ENCODE peak calls at places on chromosomes 12 and 14, in four cellular contexts. Y is GM23338, K is IMR-90, I is cardiac muscle cell. L is an unnamed sample.

GRCh38 chr12:62865090-62865489 is 69.9 kb downstream of the PPM1H start:
- DNase-seq in Y (no peak), I (no peak), K (no peak), L (no peak)

GRCh38 chr14:75711134-75711795 is 50.2 kb downstream of the TTLL5 start:
- DNase-seq in Y (peak; percentile 61), K (peak; percentile 72), I (peak; percentile 62), L (peak; percentile 79)

GRCh38 chr14:101019541-101019940 is 116.0 kb upstream of the RTL1 start:
- DNase-seq in I (no peak), Y (no peak), K (no peak), L (no peak)

GRCh38 chr14:64682173-64682710 is 22.0 kb upstream of the PLEKHG3 start:
- DNase-seq in Y (peak; percentile 66), I (no peak), K (peak; percentile 38), L (peak; percentile 93)

GRCh38 chr14:88866305-88866704 is 41.9 kb downstream of the TTC8 start:
- DNase-seq in K (peak; percentile 75), I (no peak), Y (peak; percentile 27), L (no peak)

GRCh38 chr14:59189281-59189821 is 884 bp downstream of the DAAM1 start:
- DNase-seq in I (peak; percentile 58), Y (peak; percentile 28), K (peak; percentile 18), L (peak; percentile 33)

GRCh38 chr14:105212541-105213305 is 31.6 kb upstream of the NUDT14 start:
- DNase-seq in I (no peak), K (no peak), Y (no peak), L (no peak)

GRCh38 chr12:30991466-30991865 is 64.9 kb downstream of the TSPAN11 start:
- DNase-seq in K (no peak), Y (no peak), I (no peak), L (no peak)

GRCh38 chr12:104163631-104164030 is 25.6 kb upstream of the NFYB start:
- DNase-seq in Y (no peak), I (no peak), K (no peak), L (no peak)

GRCh38 chr12:93823616-93824410 is 146.6 kb downstream of the CRADD start:
- DNase-seq in Y (no peak), K (no peak), I (no peak), L (no peak)

GRCh38 chr12:9674226-9674590 is 4.7 kb downstream of the CLEC2D start:
- DNase-seq in I (no peak), Y (no peak), K (no peak), L (no peak)

GRCh38 chr14:54798465-54799124 is 104.0 kb downstream of the GCH1 start:
- DNase-seq in I (no peak), K (no peak), Y (no peak), L (no peak)

GRCh38 chr14:62076825-62077660 is 314.8 kb downstream of the SNAPC1 start:
- DNase-seq in K (no peak), Y (no peak), I (no peak), L (no peak)

GRCh38 chr12:120959111-120959878 is 19.0 kb upstream of the HNF1A start:
- DNase-seq in I (no peak), K (no peak), Y (no peak), L (no peak)

GRCh38 chr12:51442324-51442723 is 17.7 kb downstream of the SLC4A8 start:
- DNase-seq in Y (no peak), K (peak; percentile 70), I (no peak), L (peak; percentile 69)

DNA sequence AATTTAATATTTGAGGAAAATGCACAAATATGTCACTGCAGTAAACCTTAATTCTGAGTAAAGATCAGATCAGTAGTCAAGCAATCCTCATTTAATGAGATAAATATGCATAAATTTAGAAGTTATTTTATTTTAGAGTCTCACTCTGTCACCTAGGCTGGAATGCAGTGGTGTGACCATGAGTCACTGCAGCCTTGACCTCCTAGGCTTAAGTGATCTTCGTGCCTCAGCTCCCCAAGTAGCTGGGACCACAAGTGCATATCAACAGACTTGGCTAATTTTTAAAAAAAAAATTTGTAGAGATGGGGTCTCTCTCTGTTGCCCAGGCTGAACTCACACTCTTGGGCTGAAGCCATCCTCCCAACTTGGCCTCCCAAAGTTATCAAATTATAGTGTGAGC is 41.3 kb downstream of the LMO3 start:
- DNase-seq in I (no peak), Y (no peak), K (no peak), L (no peak)
- TF ChIP-seq CTCF in I (no peak), Y (no peak), K (no peak), L (no peak)

GRCh38 chr14:73757876-73758391 is 43.8 kb upstream of the PNMA1 start:
- DNase-seq in K (no peak), Y (no peak), I (no peak), L (no peak)
- H3K4me3 ChIP-seq in K (peak overlapping the region; percentile 89), Y (peak overlapping the region; percentile 91), I (no peak overlapping the region), L (peak overlapping the region; percentile 82)

DNA sequence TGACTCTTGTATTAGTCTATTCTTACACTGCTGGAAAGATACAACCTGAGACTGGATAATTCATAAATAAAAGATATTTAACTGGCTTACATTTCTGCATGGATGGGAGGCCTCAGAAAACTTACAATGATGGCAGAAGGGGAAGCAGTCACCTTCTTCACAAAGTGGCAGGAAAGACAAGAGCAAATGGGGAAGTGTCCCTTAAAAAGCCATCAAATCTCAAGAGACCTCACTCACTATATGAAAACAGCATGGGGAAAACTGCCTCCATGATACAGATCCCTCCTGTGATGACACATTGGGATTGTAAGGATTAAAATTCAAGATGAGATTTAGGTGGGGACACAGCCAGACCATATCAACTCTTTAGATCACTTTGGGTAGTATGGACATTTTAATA is 83.7 kb downstream of the TMTC3 start:
- DNase-seq in K (no peak), Y (no peak), I (no peak), L (no peak)
- TF ChIP-seq CTCF in K (no peak), Y (no peak), I (no peak), L (no peak)

GRCh38 chr12:79690156-79690605 is 583 bp downstream of the PAWR start:
- DNase-seq in Y (peak; percentile 55), K (peak; percentile 20), I (peak; percentile 75), L (no peak)

GRCh38 chr12:79692249-79692619 is 1.5 kb upstream of the PAWR start:
- DNase-seq in K (peak; percentile 4), I (no peak), Y (no peak), L (no peak)

GRCh38 chr12:79690606-79691298 is at the start of gene PAWR:
- DNase-seq in Y (peak; percentile 93), K (peak; percentile 66), I (peak; percentile 94), L (peak; percentile 67)

GRCh38 chr12:79691299-79692248 is 810 bp upstream of the PAWR start:
- DNase-seq in K (peak; percentile 93), I (peak; percentile 9), Y (no peak), L (peak; percentile 93)

DNA sequence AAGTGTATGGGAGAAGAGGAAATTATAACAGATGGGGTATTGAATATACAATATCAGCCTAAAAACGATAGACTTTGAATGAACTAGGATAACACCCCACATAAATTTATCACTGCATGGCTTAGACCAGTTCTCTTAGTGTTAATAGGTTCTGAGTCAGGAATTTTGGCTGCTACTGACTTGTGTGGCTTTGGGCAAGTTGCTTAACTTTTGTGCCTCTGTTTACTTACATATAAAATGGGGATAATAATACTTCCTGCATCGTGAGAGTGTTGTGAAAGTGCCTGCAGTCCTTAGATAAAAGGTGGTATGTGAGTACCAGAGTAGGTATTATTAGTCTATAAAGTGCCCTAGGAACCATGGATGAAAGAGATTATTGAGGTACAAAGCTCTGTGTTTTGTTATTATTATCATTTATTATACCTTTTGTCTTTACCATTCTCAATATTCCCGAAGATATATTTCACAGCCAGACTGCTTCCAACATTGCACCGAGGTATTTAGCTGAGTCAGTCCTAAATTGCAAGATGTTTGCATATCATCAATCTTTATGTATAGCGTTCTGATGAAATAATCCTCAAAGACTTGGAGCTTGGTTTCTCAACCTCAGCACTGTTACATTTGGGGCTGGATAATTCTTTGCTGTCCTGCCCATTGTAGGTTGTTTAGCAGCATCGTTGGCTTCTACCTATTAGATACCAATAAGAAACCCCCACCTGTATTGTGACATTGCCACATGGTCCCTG is 2.3 kb upstream of the PAWR start:
- DNase-seq in K (peak; percentile 40), I (no peak), Y (no peak), L (no peak)
- H3K4me3 ChIP-seq in K (peak overlapping the region; percentile 16), I (no peak overlapping the region), Y (peak overlapping the region; percentile 80), L (no peak overlapping the region)